ENCODE peak calls at places on chromosomes 13 and 19, in nine cellular contexts. I is left ventricle myocardium inferior, S is tibial nerve, W is spleen, O is fibroblast of lung, U is mesothelial cell of epicardium, M is left lung, B is HFFc6, K is mucosa of descending colon. P is an unnamed sample.

GRCh38 chr13:99144306-99144705 is 56.3 kb upstream of the UBAC2 start:
- DNase-seq in I (no peak), S (no peak), W (no peak), O (no peak), U (no peak), M (no peak), B (no peak), K (no peak), P (no peak)

GRCh38 chr19:39645800-39646411 is 9.8 kb upstream of the LGALS16 start:
- DNase-seq in I (no peak), S (no peak), W (no peak), O (peak), U (no peak), M (no peak), B (peak), K (no peak), P (peak)

GRCh38 chr19:35509861-35510625 is 3.4 kb downstream of the DMKN start:
- DNase-seq in I (peak), S (peak), W (peak), O (peak), U (peak), M (peak), B (no peak), K (peak), P (peak)

GRCh38 chr19:27753622-27754021 is 1459.3 kb downstream of the UQCRFS1 start:
- DNase-seq in I (no peak), S (no peak), W (no peak), O (no peak), U (no peak), M (no peak), B (no peak), K (no peak), P (no peak)

GRCh38 chr13:46934749-46935148 is 37.9 kb upstream of the HTR2A start:
- DNase-seq in I (no peak), S (no peak), W (no peak), O (no peak), U (no peak), M (no peak), B (no peak), K (no peak), P (no peak)

GRCh38 chr13:28805193-28805819 is 14.8 kb upstream of the MTUS2 start:
- DNase-seq in I (peak), S (no peak), W (no peak), O (no peak), U (no peak), M (peak), B (peak), K (no peak), P (peak)

GRCh38 chr19:34273121-34273845 is 18.9 kb downstream of the GARRE1 start:
- DNase-seq in I (no peak), S (no peak), W (no peak), O (no peak), U (no peak), M (no peak), B (no peak), K (no peak), P (no peak)

GRCh38 chr13:73902296-73902695 is 231.9 kb downstream of the KLF12 start:
- DNase-seq in I (no peak), S (no peak), W (no peak), O (no peak), U (no peak), M (no peak), B (no peak), K (no peak), P (no peak)

GRCh38 chr13:66001136-66001535 is 1229.0 kb downstream of the PCDH9 start:
- DNase-seq in I (no peak), S (no peak), W (no peak), O (no peak), U (no peak), M (no peak), B (no peak), K (no peak), P (no peak)

GRCh38 chr13:77042566-77043177 is 15.7 kb upstream of the FBXL3 start:
- DNase-seq in I (no peak), S (no peak), W (no peak), O (no peak), U (no peak), M (no peak), B (no peak), K (no peak), P (no peak)

GRCh38 chr13:91664036-91664435 is 265.6 kb downstream of the GPC5 start:
- DNase-seq in I (no peak), S (no peak), W (no peak), O (peak), U (no peak), M (no peak), B (no peak), K (no peak), P (no peak)

GRCh38 chr13:62309904-62310303 is 894.3 kb upstream of the PCDH20 start:
- DNase-seq in I (no peak), S (no peak), W (no peak), O (no peak), U (no peak), M (no peak), B (no peak), K (no peak), P (no peak)

GRCh38 chr19:3969435-3970312 is 1.2 kb downstream of the DAPK3 start:
- DNase-seq in I (no peak), S (no peak), W (no peak), O (peak), U (no peak), M (no peak), B (peak), K (no peak), P (peak)

GRCh38 chr13:51955281-51955771 is 55.9 kb downstream of the ATP7B start:
- DNase-seq in I (no peak), S (no peak), W (no peak), O (peak), U (no peak), M (no peak), B (no peak), K (peak), P (no peak)

GRCh38 chr13:29702912-29703351 is 107.4 kb upstream of the SLC7A1 start:
- DNase-seq in I (peak), S (peak), W (no peak), O (peak), U (no peak), M (no peak), B (peak), K (no peak), P (peak)

GRCh38 chr13:51585696-51586095 is 1.4 kb downstream of the WDFY2 start:
- DNase-seq in I (no peak), S (no peak), W (no peak), O (peak), U (no peak), M (no peak), B (peak), K (no peak), P (peak)

GRCh38 chr13:105678072-105678471 is 857.4 kb downstream of the EFNB2 start:
- DNase-seq in I (no peak), S (no peak), W (no peak), O (no peak), U (no peak), M (no peak), B (no peak), K (no peak), P (no peak)

GRCh38 chr19:11324748-11325389 is 14.6 kb downstream of the RAB3D start:
- DNase-seq in I (no peak), S (no peak), W (no peak), O (no peak), U (no peak), M (peak), B (no peak), K (peak), P (peak)

GRCh38 chr19:11322269-11323024 is 17.0 kb downstream of the RAB3D start:
- DNase-seq in I (no peak), S (no peak), W (no peak), O (no peak), U (no peak), M (peak), B (no peak), K (no peak), P (no peak)

GRCh38 chr19:11324079-11324661 is 15.3 kb downstream of the RAB3D start:
- DNase-seq in I (peak), S (peak), W (peak), O (peak), U (peak), M (peak), B (peak), K (peak), P (peak)

GRCh38 chr19:11325544-11325943 is 13.9 kb downstream of the RAB3D start:
- DNase-seq in I (no peak), S (no peak), W (no peak), O (no peak), U (no peak), M (peak), B (no peak), K (peak), P (no peak)

DNA sequence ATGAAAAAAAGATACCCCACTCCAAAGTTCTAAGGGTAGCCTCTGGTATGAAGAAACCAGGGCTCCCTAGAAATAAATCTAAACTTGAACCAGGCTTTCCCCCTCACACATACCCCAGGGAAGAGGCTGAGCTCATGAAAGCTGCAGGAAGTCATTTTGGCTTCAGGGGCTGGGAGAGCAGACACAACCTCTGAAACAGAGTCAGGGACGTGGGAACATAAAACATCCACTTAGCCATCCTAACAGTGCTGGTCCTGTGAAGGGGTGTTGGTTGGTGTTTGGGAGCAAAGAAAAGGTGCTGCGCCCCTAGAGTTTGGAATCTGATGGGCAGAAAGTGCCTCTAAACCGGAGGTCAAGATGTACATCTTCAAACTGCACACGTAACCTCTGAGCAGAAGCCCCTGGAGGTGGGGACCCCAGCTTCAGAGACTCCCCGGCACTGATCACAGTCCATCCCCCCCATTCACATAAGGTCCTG is 15.8 kb downstream of the RAB3D start:
- DNase-seq in I (no peak), S (no peak), W (no peak), O (no peak), U (no peak), M (no peak), B (no peak), K (no peak), P (no peak)
- TF ChIP-seq CTCF in I (no peak), S (no peak), W (no peak), O (peak), U (no peak), M (no peak), B (peak), K (no peak), P (no peak)

DNA sequence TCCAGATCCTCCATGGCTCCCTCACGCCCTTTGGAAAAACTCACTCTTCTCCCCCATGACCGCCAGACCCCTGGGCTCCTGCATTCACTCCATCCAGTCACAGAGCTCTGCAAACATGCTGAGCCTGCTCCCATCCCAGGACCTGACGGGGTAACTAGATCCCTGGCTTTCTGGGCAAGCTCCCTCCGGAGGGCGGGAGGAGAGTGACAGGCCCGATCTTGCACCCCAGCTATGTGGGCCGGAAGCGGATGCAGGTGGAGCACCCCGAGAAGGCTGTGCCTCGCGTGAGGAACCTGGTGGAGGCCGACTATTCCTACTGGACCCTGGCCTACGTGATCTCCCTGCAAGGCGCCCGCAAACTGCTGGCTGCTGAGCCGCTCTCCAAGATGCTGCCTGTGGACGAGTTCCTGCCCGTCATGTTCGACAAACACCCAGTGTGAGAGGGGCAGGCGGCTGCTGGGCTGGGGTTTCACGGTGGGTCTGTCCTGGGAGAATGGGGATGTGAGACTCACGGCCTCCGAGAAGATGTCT is 25.1 kb downstream of the COLGALT1 start:
- DNase-seq in I (no peak), S (no peak), W (no peak), O (no peak), U (no peak), M (no peak), B (no peak), K (no peak), P (no peak)
- TF ChIP-seq CTCF in I (no peak), S (no peak), W (no peak), O (no peak), U (no peak), M (no peak), B (peak), K (no peak), P (no peak)

DNA sequence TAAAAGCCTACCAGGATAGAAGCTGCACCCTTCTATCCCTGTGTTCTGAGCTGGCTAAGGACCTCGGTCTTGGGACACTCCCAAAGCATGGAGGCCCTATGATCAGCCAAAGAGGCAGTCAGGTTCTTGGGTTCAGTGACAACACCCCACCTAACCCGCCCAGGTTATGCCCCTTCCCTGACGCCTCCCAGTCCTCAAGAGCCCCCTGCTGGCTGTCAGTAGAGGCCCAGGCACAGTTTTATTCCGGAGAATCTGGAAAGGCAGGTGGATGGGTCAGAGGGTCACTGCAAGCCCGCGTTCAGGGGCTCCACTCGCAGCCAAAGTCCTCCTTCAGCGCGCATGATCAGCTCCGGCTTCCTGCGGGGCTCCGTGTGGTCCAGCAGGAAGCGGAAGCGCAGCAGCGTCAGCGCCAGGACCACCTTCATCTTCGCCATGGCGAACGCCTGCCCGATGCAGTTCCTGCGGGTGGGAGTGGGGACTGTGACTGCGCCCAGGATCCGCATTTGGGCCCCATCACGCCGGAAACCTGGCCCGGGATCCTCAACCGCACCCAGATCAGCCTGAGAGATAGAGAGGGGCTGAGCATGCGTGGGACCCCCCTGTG is 22.3 kb downstream of the OR10H3 start:
- DNase-seq in I (no peak), S (no peak), W (no peak), O (no peak), U (no peak), M (no peak), B (no peak), K (no peak), P (no peak)
- TF ChIP-seq CTCF in I (peak), S (no peak), W (no peak), O (no peak), U (no peak), M (no peak), B (no peak), K (peak), P (no peak)

DNA sequence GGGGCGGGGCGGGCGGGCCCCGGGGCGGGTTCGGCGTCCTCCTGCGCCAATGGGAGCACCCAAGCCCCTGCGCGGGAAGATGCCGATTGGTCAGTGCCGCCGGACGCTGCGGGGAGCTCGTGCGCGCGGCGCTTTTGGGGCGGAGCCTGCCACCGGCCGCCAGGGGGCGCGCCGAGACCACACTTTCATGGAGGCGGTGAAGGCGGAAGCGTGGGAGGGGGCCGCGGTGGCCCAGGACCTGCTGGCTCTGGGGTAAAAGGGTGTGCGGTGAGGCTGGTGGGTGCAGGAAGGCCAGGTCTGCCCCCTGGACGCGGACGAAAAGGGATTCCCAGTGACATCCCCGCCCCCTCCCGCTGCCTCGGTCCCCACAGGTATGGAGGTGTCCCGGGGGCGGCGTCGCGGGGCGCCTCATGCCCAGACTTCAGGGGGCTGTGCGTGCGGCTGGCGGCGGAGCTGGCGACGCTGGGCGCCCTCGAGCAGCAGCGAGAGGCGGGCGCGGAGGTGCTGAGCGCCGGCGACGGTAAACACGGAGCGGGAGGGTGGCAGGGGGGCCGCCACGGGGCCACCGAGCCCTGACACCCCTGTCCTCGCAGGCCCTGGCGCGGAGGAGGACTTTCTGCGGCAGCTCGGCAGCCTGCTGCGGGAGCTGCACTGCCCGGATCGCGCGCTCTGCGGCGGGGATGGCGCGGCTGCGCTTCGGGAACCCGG is at the start of gene FAM98C:
- DNase-seq in I (peak), S (peak), W (peak), O (peak), U (peak), M (peak), B (peak), K (peak), P (peak)
- TF ChIP-seq CTCF in I (peak), S (peak), W (peak), O (peak), U (peak), M (peak), B (peak), K (peak), P (peak)

GRCh38 chr13:48333976-48334375 is 30.4 kb downstream of the RB1 start:
- DNase-seq in I (no peak), S (no peak), W (no peak), O (peak), U (no peak), M (no peak), B (peak), K (no peak), P (peak)

DNA sequence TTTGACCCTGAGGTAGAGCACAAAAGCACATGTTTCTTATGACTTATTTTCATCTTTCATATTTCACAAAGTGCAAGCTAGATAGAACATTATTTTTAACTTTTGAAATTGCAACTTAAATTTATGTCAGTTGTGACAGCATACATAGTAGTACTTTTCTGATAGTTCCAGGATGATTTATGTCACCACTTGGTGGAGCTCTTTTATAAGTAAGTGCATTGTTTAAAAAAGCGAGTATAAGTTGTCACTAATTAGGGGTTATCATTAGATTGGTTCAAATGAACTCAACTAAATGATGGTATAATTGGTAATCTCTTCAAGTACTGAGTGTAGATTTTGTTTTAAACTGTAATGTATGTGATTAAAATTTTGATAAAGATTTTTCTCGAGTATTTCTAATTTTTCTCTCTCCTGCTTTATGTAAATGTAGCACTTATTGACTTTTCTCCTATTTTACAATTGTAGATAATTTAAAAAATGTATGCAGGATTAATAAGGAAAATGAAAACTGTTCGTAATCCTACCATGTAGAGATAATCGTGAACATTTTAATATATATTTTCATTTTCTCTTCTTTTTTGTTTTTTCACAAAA is 31.1 kb downstream of the RB1 start:
- DNase-seq in I (no peak), S (no peak), W (no peak), O (peak), U (no peak), M (no peak), B (peak), K (no peak), P (peak)
- TF ChIP-seq CTCF in I (peak), S (peak), W (peak), O (peak), U (no peak), M (peak), B (peak), K (no peak), P (peak)

DNA sequence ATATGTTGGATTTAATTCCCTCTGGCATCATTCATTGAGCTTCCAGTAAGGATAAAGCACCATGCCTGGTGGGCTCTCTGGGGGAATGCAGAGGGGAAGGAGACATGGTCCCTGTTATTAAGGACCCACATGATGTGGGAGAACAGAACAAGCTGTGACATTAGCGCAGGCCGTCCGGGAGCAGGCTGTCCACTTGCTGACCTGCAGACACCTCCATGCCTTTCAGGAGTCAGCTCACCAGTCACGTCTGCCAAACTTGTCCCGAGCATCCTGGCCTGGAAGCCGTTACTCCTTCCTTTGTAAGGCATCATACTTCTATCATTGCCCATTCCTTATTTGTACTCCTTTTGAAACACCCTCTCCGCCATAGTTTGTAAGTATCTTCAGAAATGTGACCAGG is 23.4 kb downstream of the B3GLCT start:
- DNase-seq in I (no peak), S (no peak), W (no peak), O (no peak), U (no peak), M (no peak), B (no peak), K (no peak), P (no peak)
- TF ChIP-seq CTCF in I (no peak), S (no peak), W (no peak), O (no peak), U (no peak), M (no peak), B (no peak), K (no peak), P (no peak)